ENCODE peak calls at places on chromosomes 13 and 19, in ten cellular contexts. S is lower leg skin; U is A549; B is heart right ventricle; X is GM13977; V is NB4; Z is AG10803; P is activated effector memory CD4-positive, alpha-beta T cell treated with anti-CD3 and anti-CD28 coated beads, Interleukin-2, amount 50 U/mL, for 16 hours; F is substantia nigra; L is activated T-cell treated with anti-CD3 and anti-CD28 coated beads for 1 hour. Y is an unnamed sample.

GRCh38 chr13:30071890-30072817 is 221.7 kb upstream of the UBL3 start:
- DNase-seq in L (no peak), S (no peak), U (peak; percentile 4), P (no peak), F (no peak), B (no peak), Z (no peak), V (no peak), X (no peak), Y (no peak)

GRCh38 chr13:25874907-25875306 is 176.9 kb downstream of the SHISA2 start:
- DNase-seq in U (no peak), P (peak; percentile 79), S (no peak), V (peak; percentile 97), F (no peak), B (no peak), X (no peak), L (peak; percentile 50), Z (no peak), Y (no peak)

GRCh38 chr19:49614096-49614857 is 23.3 kb downstream of the PRR12 start:
- DNase-seq in U (peak; percentile 78), Z (peak; percentile 74), F (no peak), B (no peak), X (peak; percentile 41), P (no peak), V (peak; percentile 65), S (no peak), L (no peak), Y (no peak)

GRCh38 chr13:102286326-102286725 is 115.5 kb downstream of the FGF14 start:
- DNase-seq in U (peak; percentile 29), S (no peak), Z (peak; percentile 75), L (no peak), P (no peak), X (no peak), V (no peak), B (no peak), F (no peak), Y (no peak)

GRCh38 chr19:6765738-6766356 is 1.4 kb downstream of the SH2D3A start:
- DNase-seq in V (no peak), P (peak; percentile 68), U (peak; percentile 44), X (peak; percentile 2), B (no peak), S (peak; percentile 94), F (no peak), Z (no peak), L (no peak), Y (no peak)

GRCh38 chr19:18418725-18419194 is 438 bp upstream of the SSBP4 start:
- DNase-seq in S (peak; percentile 93), X (no peak), P (peak; percentile 79), Z (peak; percentile 39), U (no peak), B (peak; percentile 47), V (peak; percentile 45), L (no peak), F (peak; percentile 59), Y (peak; percentile 90)

GRCh38 chr13:109344552-109345157 is 441.7 kb downstream of the IRS2 start:
- DNase-seq in B (no peak), F (no peak), P (no peak), U (peak; percentile 77), X (no peak), V (no peak), Z (peak; percentile 71), L (no peak), S (no peak), Y (no peak)

GRCh38 chr19:46717716-46718143 is 816 bp upstream of the PRKD2 start:
- DNase-seq in S (no peak), Z (no peak), B (no peak), U (no peak), F (no peak), P (peak; percentile 74), V (peak; percentile 76), X (peak; percentile 60), L (no peak), Y (no peak)

GRCh38 chr13:38264363-38265134 is 85.1 kb upstream of the UFM1 start:
- DNase-seq in F (no peak), V (no peak), S (no peak), U (no peak), Z (no peak), X (no peak), P (no peak), B (no peak), L (no peak), Y (no peak)

GRCh38 chr13:38814331-38814730 is 127.5 kb downstream of the FREM2 start:
- DNase-seq in L (no peak), V (no peak), U (no peak), P (no peak), Z (no peak), X (no peak), B (no peak), F (no peak), S (no peak), Y (no peak)

GRCh38 chr19:16025108-16026101 is 50.9 kb upstream of the TPM4 start:
- DNase-seq in Z (peak; percentile 74), P (no peak), V (peak; percentile 48), F (no peak), S (no peak), L (no peak), U (peak; percentile 64), B (no peak), X (no peak), Y (peak; percentile 88)

GRCh38 chr13:77415253-77416127 is 88.6 kb upstream of the MYCBP2 start:
- DNase-seq in X (no peak), S (no peak), P (no peak), L (no peak), F (no peak), Z (no peak), B (no peak), U (no peak), V (peak; percentile 21), Y (no peak)

Y was measured in mesenteric fat pad.